ENCODE peak calls at places on chromosome 5, in eight cellular contexts. One of them, this sample, is unnamed.

GRCh38 chr5:176800024-176800423 is 10.3 kb upstream of the UNC5A start:
- DNase-seq in A172: no peak
- DNase-seq in RWPE1: no peak
- DNase-seq in astrocyte of the cerebellum: no peak
- DNase-seq in adipocyte: no peak
- DNase-seq in activated CD8-positive, alpha-beta memory T cell treated with anti-CD3 and anti-CD28 coated beads for 24 hours: no peak
- DNase-seq in MV-4-11: no peak
- DNase-seq in neural crest cell: no peak
- DNase-seq in this sample: no peak

GRCh38 chr5:176739461-176740051 is 70.8 kb upstream of the UNC5A start:
- DNase-seq in A172: no peak
- DNase-seq in RWPE1: no peak
- DNase-seq in astrocyte of the cerebellum: no peak
- DNase-seq in adipocyte: no peak
- DNase-seq in activated CD8-positive, alpha-beta memory T cell treated with anti-CD3 and anti-CD28 coated beads for 24 hours: peak
- DNase-seq in MV-4-11: no peak
- DNase-seq in neural crest cell: no peak
- DNase-seq in this sample: no peak

GRCh38 chr5:158519433-158520025 is 580.2 kb downstream of the EBF1 start:
- DNase-seq in A172: no peak
- DNase-seq in RWPE1: no peak
- DNase-seq in astrocyte of the cerebellum: no peak
- DNase-seq in adipocyte: peak
- DNase-seq in activated CD8-positive, alpha-beta memory T cell treated with anti-CD3 and anti-CD28 coated beads for 24 hours: no peak
- DNase-seq in MV-4-11: no peak
- DNase-seq in neural crest cell: no peak
- DNase-seq in this sample: no peak

GRCh38 chr5:109743770-109744212 is 54.1 kb downstream of the MAN2A1 start:
- DNase-seq in A172: peak
- DNase-seq in RWPE1: peak
- DNase-seq in astrocyte of the cerebellum: peak
- DNase-seq in adipocyte: peak
- DNase-seq in activated CD8-positive, alpha-beta memory T cell treated with anti-CD3 and anti-CD28 coated beads for 24 hours: no peak
- DNase-seq in MV-4-11: no peak
- DNase-seq in neural crest cell: no peak
- DNase-seq in this sample: peak

GRCh38 chr5:97181856-97182545 is 1.0 kb downstream of the RIOK2 start:
- DNase-seq in A172: no peak
- DNase-seq in RWPE1: peak
- DNase-seq in astrocyte of the cerebellum: no peak
- DNase-seq in adipocyte: peak
- DNase-seq in activated CD8-positive, alpha-beta memory T cell treated with anti-CD3 and anti-CD28 coated beads for 24 hours: no peak
- DNase-seq in MV-4-11: no peak
- DNase-seq in neural crest cell: no peak
- DNase-seq in this sample: no peak

GRCh38 chr5:30749971-30750370 is 443.5 kb upstream of the CDH6 start:
- DNase-seq in A172: peak
- DNase-seq in RWPE1: no peak
- DNase-seq in astrocyte of the cerebellum: no peak
- DNase-seq in adipocyte: peak
- DNase-seq in activated CD8-positive, alpha-beta memory T cell treated with anti-CD3 and anti-CD28 coated beads for 24 hours: no peak
- DNase-seq in MV-4-11: no peak
- DNase-seq in neural crest cell: no peak
- DNase-seq in this sample: peak

GRCh38 chr5:149153751-149154610 is 12.7 kb downstream of the ABLIM3 start:
- DNase-seq in A172: peak
- DNase-seq in RWPE1: no peak
- DNase-seq in astrocyte of the cerebellum: no peak
- DNase-seq in adipocyte: peak
- DNase-seq in activated CD8-positive, alpha-beta memory T cell treated with anti-CD3 and anti-CD28 coated beads for 24 hours: no peak
- DNase-seq in MV-4-11: peak
- DNase-seq in neural crest cell: no peak
- DNase-seq in this sample: peak

GRCh38 chr5:14219800-14220512 is 76.8 kb downstream of the TRIO start:
- DNase-seq in A172: no peak
- DNase-seq in RWPE1: no peak
- DNase-seq in astrocyte of the cerebellum: no peak
- DNase-seq in adipocyte: no peak
- DNase-seq in activated CD8-positive, alpha-beta memory T cell treated with anti-CD3 and anti-CD28 coated beads for 24 hours: no peak
- DNase-seq in MV-4-11: no peak
- DNase-seq in neural crest cell: no peak
- DNase-seq in this sample: no peak

GRCh38 chr5:95900383-95900958 is 61.2 kb downstream of the ELL2 start:
- DNase-seq in A172: peak
- DNase-seq in RWPE1: no peak
- DNase-seq in astrocyte of the cerebellum: peak
- DNase-seq in adipocyte: peak
- DNase-seq in activated CD8-positive, alpha-beta memory T cell treated with anti-CD3 and anti-CD28 coated beads for 24 hours: no peak
- DNase-seq in MV-4-11: no peak
- DNase-seq in neural crest cell: no peak
- DNase-seq in this sample: no peak

GRCh38 chr5:38528162-38528703 is 28.2 kb downstream of the LIFR start:
- DNase-seq in A172: no peak
- DNase-seq in RWPE1: no peak
- DNase-seq in astrocyte of the cerebellum: no peak
- DNase-seq in adipocyte: no peak
- DNase-seq in activated CD8-positive, alpha-beta memory T cell treated with anti-CD3 and anti-CD28 coated beads for 24 hours: no peak
- DNase-seq in MV-4-11: no peak
- DNase-seq in neural crest cell: no peak
- DNase-seq in this sample: no peak

GRCh38 chr5:91486638-91487037 is 103.5 kb upstream of the ARRDC3 start:
- DNase-seq in A172: peak
- DNase-seq in RWPE1: peak
- DNase-seq in astrocyte of the cerebellum: no peak
- DNase-seq in adipocyte: peak
- DNase-seq in activated CD8-positive, alpha-beta memory T cell treated with anti-CD3 and anti-CD28 coated beads for 24 hours: no peak
- DNase-seq in MV-4-11: no peak
- DNase-seq in neural crest cell: no peak
- DNase-seq in this sample: no peak

GRCh38 chr5:90158131-90158530 is 251.4 kb downstream of the CETN3 start:
- DNase-seq in A172: no peak
- DNase-seq in RWPE1: no peak
- DNase-seq in astrocyte of the cerebellum: no peak
- DNase-seq in adipocyte: no peak
- DNase-seq in activated CD8-positive, alpha-beta memory T cell treated with anti-CD3 and anti-CD28 coated beads for 24 hours: no peak
- DNase-seq in MV-4-11: no peak
- DNase-seq in neural crest cell: no peak
- DNase-seq in this sample: no peak

GRCh38 chr5:93791520-93791972 is 50.1 kb upstream of the POU5F2 start:
- DNase-seq in A172: no peak
- DNase-seq in RWPE1: no peak
- DNase-seq in astrocyte of the cerebellum: no peak
- DNase-seq in adipocyte: no peak
- DNase-seq in activated CD8-positive, alpha-beta memory T cell treated with anti-CD3 and anti-CD28 coated beads for 24 hours: no peak
- DNase-seq in MV-4-11: peak
- DNase-seq in neural crest cell: no peak
- DNase-seq in this sample: no peak

GRCh38 chr5:45639038-45639437 is 57.1 kb downstream of the HCN1 start:
- DNase-seq in A172: no peak
- DNase-seq in RWPE1: peak
- DNase-seq in astrocyte of the cerebellum: no peak
- DNase-seq in adipocyte: no peak
- DNase-seq in activated CD8-positive, alpha-beta memory T cell treated with anti-CD3 and anti-CD28 coated beads for 24 hours: no peak
- DNase-seq in MV-4-11: no peak
- DNase-seq in neural crest cell: no peak
- DNase-seq in this sample: peak

This sample was measured in RCC 7860.